ENCODE peak calls at places on chromosomes 7 and 10, in nine cellular contexts. Z, R, N, M, C, P, O, J and K are unnamed samples.

GRCh38 chr7:101911011-101911799 is 93.8 kb downstream of the CUX1 start:
- DNase-seq in Z (no peak), R (no peak), N (no peak), M (no peak), C (no peak), P (no peak), O (no peak), J (no peak), K (no peak)

GRCh38 chr7:124779194-124779593 is 13.6 kb upstream of the GPR37 start:
- DNase-seq in Z (no peak), R (no peak), N (no peak), M (no peak), C (no peak), P (no peak), O (no peak), J (no peak), K (no peak)

GRCh38 chr10:80486151-80486692 is 32.1 kb downstream of the TSPAN14 start:
- DNase-seq in Z (no peak), R (no peak), N (no peak), M (no peak), C (peak; percentile 43), P (no peak), O (no peak), J (no peak), K (no peak)

GRCh38 chr10:103106556-103106955 is 86.5 kb downstream of the NT5C2 start:
- DNase-seq in Z (no peak), R (no peak), N (no peak), M (no peak), C (no peak), P (no peak), O (no peak), J (no peak), K (no peak)

GRCh38 chr10:13348216-13349017 is at the start of gene SEPHS1:
- DNase-seq in Z (peak; percentile 62), R (peak; percentile 64), N (no peak), M (peak; percentile 83), C (peak; percentile 85), P (peak; percentile 75), O (peak; percentile 72), J (peak; percentile 74), K (peak; percentile 66)

GRCh38 chr7:84981038-84981601 is 205.7 kb downstream of the SEMA3D start:
- DNase-seq in Z (no peak), R (no peak), N (no peak), M (no peak), C (no peak), P (no peak), O (no peak), J (no peak), K (no peak)

GRCh38 chr10:132165416-132165980 is 21.2 kb upstream of the DPYSL4 start:
- DNase-seq in Z (no peak), R (no peak), N (no peak), M (no peak), C (no peak), P (no peak), O (no peak), J (no peak), K (no peak)

GRCh38 chr7:91137447-91137846 is 126.8 kb upstream of the FZD1 start:
- DNase-seq in Z (no peak), R (no peak), N (no peak), M (no peak), C (no peak), P (no peak), O (no peak), J (no peak), K (no peak)

GRCh38 chr7:151271699-151272355 is 23.3 kb upstream of the SMARCD3 start:
- DNase-seq in Z (no peak), R (no peak), N (no peak), M (no peak), C (no peak), P (no peak), O (peak; percentile 68), J (no peak), K (no peak)

GRCh38 chr7:128274246-128274889 is 33.3 kb downstream of the LEP start:
- DNase-seq in Z (no peak), R (no peak), N (no peak), M (no peak), C (no peak), P (no peak), O (no peak), J (no peak), K (no peak)